ENCODE peak calls at places on chromosome X, in four cellular contexts. P is HepG2, N is K562, X is GM12878. V is an unnamed sample.

GRCh38 chrX:67100031-67100884 is 443.6 kb upstream of the AR start:
- DNase-seq in X (no peak), N (no peak), P (no peak), V (no peak)

GRCh38 chrX:139881572-139881971 is 51.3 kb downstream of the ATP11C start:
- DNase-seq in P (no peak), N (no peak), X (no peak), V (no peak)

GRCh38 chrX:110006826-110007375 is 4.0 kb downstream of the TMEM164 start:
- DNase-seq in X (no peak), N (no peak), P (no peak), V (no peak)

GRCh38 chrX:84046403-84046984 is 141.5 kb downstream of the RPS6KA6 start:
- DNase-seq in X (no peak), P (peak), N (no peak), V (peak)

GRCh38 chrX:20363003-20363674 is 96.4 kb upstream of the RPS6KA3 start:
- DNase-seq in X (no peak), P (no peak), N (peak), V (no peak)

GRCh38 chrX:2466876-2467656 is 33.7 kb downstream of the DHRSX start:
- DNase-seq in X (no peak), N (no peak), P (peak), V (no peak)

GRCh38 chrX:27796640-27797257 is 11.0 kb upstream of the MAGEB10 start:
- DNase-seq in P (no peak), N (no peak), X (no peak), V (no peak)

GRCh38 chrX:80285131-80285773 is 135.0 kb upstream of the TENT5D start:
- DNase-seq in X (no peak), P (peak), N (peak), V (peak)

GRCh38 chrX:112837531-112837930 is 3.1 kb downstream of the AMOT start:
- DNase-seq in P (no peak), X (no peak), N (no peak), V (no peak)

GRCh38 chrX:132023896-132024386 is 839 bp downstream of the STK26 start:
- DNase-seq in N (peak), P (no peak), X (no peak), V (peak)

GRCh38 chrX:154354013-154354412 is 20.4 kb downstream of the FLNA start:
- DNase-seq in X (no peak), P (no peak), N (no peak), V (no peak)

GRCh38 chrX:16739574-16739973 is 20.2 kb downstream of the SYAP1 start:
- DNase-seq in P (peak), X (no peak), N (no peak), V (no peak)

GRCh38 chrX:1361275-1361674 is 24.7 kb downstream of the IL3RA start:
- DNase-seq in P (no peak), N (no peak), X (no peak), V (no peak)

GRCh38 chrX:1679238-1679637 is 64.4 kb downstream of the ASMT start:
- DNase-seq in N (no peak), X (no peak), P (no peak), V (no peak)

GRCh38 chrX:63920875-63921274 is 135.9 kb upstream of the ARHGEF9 start:
- DNase-seq in P (no peak), N (no peak), X (no peak), V (no peak)

GRCh38 chrX:9370888-9371287 is 94.0 kb upstream of the TBL1X start:
- DNase-seq in X (no peak), P (no peak), N (no peak), V (no peak)

GRCh38 chrX:34365482-34365881 is 233.4 kb upstream of the FAM47A start:
- DNase-seq in X (no peak), N (no peak), P (no peak), V (peak)

GRCh38 chrX:65926095-65927019 is 113.5 kb downstream of the VSIG4 start:
- DNase-seq in N (peak), X (peak), P (no peak), V (no peak)

GRCh38 chrX:68936608-68937007 is 107.8 kb downstream of the EFNB1 start:
- DNase-seq in N (no peak), X (no peak), P (no peak), V (no peak)

GRCh38 chrX:129678176-129678880 is 23.6 kb upstream of the APLN start:
- DNase-seq in N (no peak), X (no peak), P (no peak), V (no peak)

GRCh38 chrX:334971-335757 is 16.6 kb upstream of the GTPBP6 start:
- DNase-seq in X (no peak), N (no peak), P (no peak), V (no peak)

GRCh38 chrX:118823263-118824172 is at the start of gene ZCCHC12:
- DNase-seq in X (no peak), P (peak), N (peak), V (peak)

GRCh38 chrX:2710041-2710471 is 19.0 kb downstream of the CD99 start:
- DNase-seq in N (no peak), P (no peak), X (no peak), V (no peak)

DNA sequence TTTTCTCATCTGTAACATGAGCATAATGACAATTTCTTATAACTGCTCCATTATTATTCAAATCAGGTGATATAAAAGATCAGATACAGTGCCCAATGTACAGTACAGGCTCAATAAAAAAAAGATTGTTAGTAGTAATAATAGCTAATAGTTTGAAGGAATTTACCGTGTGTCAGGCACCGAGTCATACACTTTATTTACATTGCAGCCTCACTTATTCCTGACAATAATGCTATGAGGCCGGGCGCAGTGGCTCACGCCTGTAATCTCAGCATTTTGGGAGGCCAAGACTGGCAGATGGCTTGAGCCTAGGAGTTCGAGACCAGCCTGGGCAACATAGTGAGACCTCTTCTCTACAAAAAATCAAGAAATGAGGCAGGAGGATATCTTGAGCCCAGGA is 10.1 kb upstream of the MAP7D3 start:
- DNase-seq in P (no peak), N (no peak), X (no peak), V (no peak)
- TF ChIP-seq ETV6 in P (no peak), N (no peak), X (no peak), V (no peak)

GRCh38 chrX:22276781-22277180 is 4.1 kb downstream of the CBLL2 start:
- DNase-seq in P (no peak), X (no peak), N (no peak), V (no peak)
- TF ChIP-seq ETV6 in P (no peak), X (no peak), N (no peak), V (no peak)

GRCh38 chrX:42821803-42822443 is 44.0 kb upstream of the PPP1R2C start:
- DNase-seq in N (no peak), P (no peak), X (no peak), V (no peak)

GRCh38 chrX:42823443-42823842 is 45.5 kb upstream of the PPP1R2C start:
- DNase-seq in N (no peak), X (no peak), P (no peak), V (no peak)

GRCh38 chrX:42818151-42818921 is 40.4 kb upstream of the PPP1R2C start:
- DNase-seq in N (no peak), P (no peak), X (no peak), V (peak)
- TF ChIP-seq ETV6 in N (no peak), P (no peak), X (no peak), V (no peak)

DNA sequence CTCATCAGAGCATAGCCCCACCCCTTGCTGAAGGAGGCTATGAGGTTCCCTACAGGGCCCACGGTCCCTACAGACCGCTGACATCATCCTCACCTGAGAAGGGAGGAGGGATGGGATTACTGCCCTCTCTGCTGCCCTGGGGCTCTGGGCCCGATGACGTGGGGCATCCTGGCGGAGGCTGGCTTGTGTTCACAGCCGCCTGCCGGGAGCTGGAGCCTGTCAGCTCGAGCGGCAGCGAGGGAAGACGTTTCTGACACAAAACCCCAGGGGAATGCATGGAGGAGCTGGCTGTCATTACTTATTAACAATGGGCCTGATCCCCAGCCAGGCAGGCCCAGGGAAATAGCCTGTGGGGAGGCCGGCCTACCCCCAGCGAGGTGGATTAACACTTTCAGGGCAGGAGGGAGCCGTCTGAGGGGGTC is 106.6 kb upstream of the ATP6AP2 start:
- DNase-seq in N (no peak), X (no peak), P (peak), V (peak)
- TF ChIP-seq ETV6 in N (no peak), X (no peak), P (no peak), V (no peak)

GRCh38 chrX:18677140-18677834 is 5.4 kb upstream of the RS1 start:
- DNase-seq in X (no peak), N (peak), P (no peak), V (no peak)

GRCh38 chrX:18674788-18675735 is 3.2 kb upstream of the RS1 start:
- DNase-seq in N (peak), X (peak), P (peak), V (peak)

GRCh38 chrX:18674417-18674787 is 2.5 kb upstream of the RS1 start:
- DNase-seq in N (peak), X (no peak), P (no peak), V (peak)

GRCh38 chrX:18676050-18676449 is 4.1 kb upstream of the RS1 start:
- DNase-seq in P (no peak), X (no peak), N (no peak), V (no peak)

GRCh38 chrX:18676470-18676869 is 4.6 kb upstream of the RS1 start:
- DNase-seq in X (no peak), P (peak), N (peak), V (peak)
- TF ChIP-seq ETV6 in X (no peak), P (no peak), N (no peak), V (no peak)

DNA sequence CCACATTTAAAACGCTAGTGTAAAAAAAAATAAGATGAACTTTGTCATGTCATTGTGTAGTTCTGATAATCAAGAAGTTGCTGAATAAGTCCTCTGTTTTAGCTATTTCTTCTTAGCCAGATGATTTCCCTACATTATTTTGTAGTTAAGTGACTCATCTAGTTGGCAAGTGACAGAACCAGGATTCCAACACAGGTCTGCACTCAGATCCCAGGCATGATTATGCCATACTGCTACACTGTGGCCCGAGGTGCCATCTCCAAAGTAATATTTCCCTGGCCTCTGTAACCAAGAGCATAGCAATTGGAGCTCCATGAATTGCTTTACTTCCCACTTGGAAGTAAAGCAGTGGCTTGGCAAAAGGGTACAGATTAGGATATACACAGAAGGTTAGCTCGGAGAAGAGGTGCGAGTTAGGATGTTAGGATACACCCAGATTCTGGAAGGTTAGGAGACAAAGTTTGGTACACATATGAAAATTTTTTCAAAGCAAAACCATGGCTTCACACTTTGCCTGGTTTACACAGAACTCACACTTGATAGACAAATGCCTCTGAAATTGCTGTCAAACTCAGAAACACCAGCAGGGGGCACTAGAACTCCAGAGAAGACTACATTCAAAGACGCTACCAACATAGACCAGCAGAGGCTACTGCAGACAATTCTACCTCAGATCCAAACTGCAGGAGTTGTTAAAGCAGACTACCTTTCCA is 41.4 kb downstream of the SRPX2 start:
- DNase-seq in X (peak), N (peak), P (peak), V (peak)
- TF ChIP-seq ETV6 in X (no peak), N (no peak), P (no peak), V (no peak)

DNA sequence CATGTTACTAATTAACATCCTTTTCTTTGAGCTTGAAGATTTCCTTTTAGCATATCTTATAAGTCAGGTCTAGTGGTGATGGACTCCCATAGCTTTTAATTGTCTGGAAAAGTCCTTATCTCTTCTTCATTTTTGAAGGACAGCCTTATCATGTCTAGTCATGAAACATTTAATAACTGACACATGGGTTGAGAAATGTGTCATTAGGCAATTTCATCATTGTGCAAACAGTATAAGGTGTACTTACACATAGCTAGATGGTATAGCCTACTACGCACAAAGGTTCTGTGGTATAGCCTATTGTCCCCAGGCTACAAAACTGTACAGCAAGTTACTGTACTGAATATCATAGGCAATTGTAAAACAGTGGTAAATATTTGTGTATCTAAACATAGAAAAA is 34.5 kb upstream of the ALG13 start:
- DNase-seq in X (no peak), P (no peak), N (no peak), V (no peak)
- TF ChIP-seq ETV6 in X (no peak), P (no peak), N (no peak), V (no peak)

V was measured in WTC11.